ENCODE peak calls at places on chromosome 20, in eight cellular contexts. One of them, this sample, is unnamed.

GRCh38 chr20:24630486-24631172 is 161.2 kb downstream of the SYNDIG1 start:
- DNase-seq in skeletal muscle cell: no peak
- DNase-seq in H7: no peak
- DNase-seq in head of caudate nucleus: no peak
- DNase-seq in CD8-positive, alpha-beta T cell: no peak
- DNase-seq in cardiac muscle cell: no peak
- DNase-seq in right cardiac atrium: no peak
- DNase-seq in fibroblast of mammary gland: no peak
- DNase-seq in this sample: no peak

GRCh38 chr20:63497138-63497945 is 1.5 kb downstream of the EEF1A2 start:
- DNase-seq in skeletal muscle cell: no peak
- DNase-seq in H7: peak; percentile 64
- DNase-seq in head of caudate nucleus: no peak
- DNase-seq in CD8-positive, alpha-beta T cell: peak; percentile 19
- DNase-seq in cardiac muscle cell: no peak
- DNase-seq in right cardiac atrium: no peak
- DNase-seq in fibroblast of mammary gland: no peak
- DNase-seq in this sample: no peak

GRCh38 chr20:59265298-59265697 is 35.1 kb upstream of the EDN3 start:
- DNase-seq in skeletal muscle cell: no peak
- DNase-seq in H7: no peak
- DNase-seq in head of caudate nucleus: no peak
- DNase-seq in CD8-positive, alpha-beta T cell: no peak
- DNase-seq in cardiac muscle cell: no peak
- DNase-seq in right cardiac atrium: no peak
- DNase-seq in fibroblast of mammary gland: no peak
- DNase-seq in this sample: no peak

GRCh38 chr20:24840121-24840713 is 108.9 kb upstream of the CST7 start:
- DNase-seq in skeletal muscle cell: no peak
- DNase-seq in H7: no peak
- DNase-seq in head of caudate nucleus: no peak
- DNase-seq in CD8-positive, alpha-beta T cell: no peak
- DNase-seq in cardiac muscle cell: no peak
- DNase-seq in right cardiac atrium: no peak
- DNase-seq in fibroblast of mammary gland: no peak
- DNase-seq in this sample: no peak

GRCh38 chr20:51600016-51600420 is 57.5 kb upstream of the NFATC2 start:
- DNase-seq in skeletal muscle cell: no peak
- DNase-seq in H7: no peak
- DNase-seq in head of caudate nucleus: no peak
- DNase-seq in CD8-positive, alpha-beta T cell: no peak
- DNase-seq in cardiac muscle cell: peak; percentile 43
- DNase-seq in right cardiac atrium: no peak
- DNase-seq in fibroblast of mammary gland: no peak
- DNase-seq in this sample: no peak

GRCh38 chr20:62982124-62983075 is 24.4 kb downstream of the BHLHE23 start:
- DNase-seq in skeletal muscle cell: no peak
- DNase-seq in H7: no peak
- DNase-seq in head of caudate nucleus: no peak
- DNase-seq in CD8-positive, alpha-beta T cell: no peak
- DNase-seq in cardiac muscle cell: no peak
- DNase-seq in right cardiac atrium: no peak
- DNase-seq in fibroblast of mammary gland: no peak
- DNase-seq in this sample: no peak

GRCh38 chr20:51941503-51941902 is 139.2 kb upstream of the SALL4 start:
- DNase-seq in skeletal muscle cell: no peak
- DNase-seq in H7: no peak
- DNase-seq in head of caudate nucleus: no peak
- DNase-seq in CD8-positive, alpha-beta T cell: no peak
- DNase-seq in cardiac muscle cell: no peak
- DNase-seq in right cardiac atrium: no peak
- DNase-seq in fibroblast of mammary gland: no peak
- DNase-seq in this sample: no peak

GRCh38 chr20:5835234-5835845 is 85.1 kb downstream of the SHLD1 start:
- DNase-seq in skeletal muscle cell: no peak
- DNase-seq in H7: no peak
- DNase-seq in head of caudate nucleus: no peak
- DNase-seq in CD8-positive, alpha-beta T cell: no peak
- DNase-seq in cardiac muscle cell: peak; percentile 60
- DNase-seq in right cardiac atrium: peak; percentile 46
- DNase-seq in fibroblast of mammary gland: peak; percentile 77
- DNase-seq in this sample: peak; percentile 26

GRCh38 chr20:23200914-23201313 is 114.8 kb upstream of the CD93 start:
- DNase-seq in skeletal muscle cell: no peak
- DNase-seq in H7: peak; percentile 74
- DNase-seq in head of caudate nucleus: no peak
- DNase-seq in CD8-positive, alpha-beta T cell: no peak
- DNase-seq in cardiac muscle cell: peak; percentile 27
- DNase-seq in right cardiac atrium: no peak
- DNase-seq in fibroblast of mammary gland: peak; percentile 19
- DNase-seq in this sample: no peak

GRCh38 chr20:2751868-2752630 is 48.4 kb downstream of the CPXM1 start:
- DNase-seq in skeletal muscle cell: no peak
- DNase-seq in H7: peak; percentile 82
- DNase-seq in head of caudate nucleus: no peak
- DNase-seq in CD8-positive, alpha-beta T cell: peak; percentile 57
- DNase-seq in cardiac muscle cell: peak; percentile 23
- DNase-seq in right cardiac atrium: peak; percentile 32
- DNase-seq in fibroblast of mammary gland: no peak
- DNase-seq in this sample: no peak

GRCh38 chr20:43680976-43681375 is 14.1 kb downstream of the MYBL2 start:
- DNase-seq in skeletal muscle cell: no peak
- DNase-seq in H7: peak; percentile 2
- DNase-seq in head of caudate nucleus: no peak
- DNase-seq in CD8-positive, alpha-beta T cell: no peak
- DNase-seq in cardiac muscle cell: no peak
- DNase-seq in right cardiac atrium: no peak
- DNase-seq in fibroblast of mammary gland: peak; percentile 66
- DNase-seq in this sample: no peak

GRCh38 chr20:33783256-33783655 is 27.9 kb upstream of the CHMP4B start:
- DNase-seq in skeletal muscle cell: no peak
- DNase-seq in H7: no peak
- DNase-seq in head of caudate nucleus: no peak
- DNase-seq in CD8-positive, alpha-beta T cell: no peak
- DNase-seq in cardiac muscle cell: no peak
- DNase-seq in right cardiac atrium: no peak
- DNase-seq in fibroblast of mammary gland: no peak
- DNase-seq in this sample: no peak

GRCh38 chr20:51387125-51387865 is 155.2 kb downstream of the NFATC2 start:
- DNase-seq in skeletal muscle cell: no peak
- DNase-seq in H7: peak; percentile 71
- DNase-seq in head of caudate nucleus: no peak
- DNase-seq in CD8-positive, alpha-beta T cell: no peak
- DNase-seq in cardiac muscle cell: no peak
- DNase-seq in right cardiac atrium: no peak
- DNase-seq in fibroblast of mammary gland: no peak
- DNase-seq in this sample: no peak

GRCh38 chr20:62602550-62602949 is 39.8 kb upstream of the SLCO4A1 start:
- DNase-seq in skeletal muscle cell: no peak
- DNase-seq in H7: no peak
- DNase-seq in head of caudate nucleus: no peak
- DNase-seq in CD8-positive, alpha-beta T cell: peak; percentile 51
- DNase-seq in cardiac muscle cell: no peak
- DNase-seq in right cardiac atrium: no peak
- DNase-seq in fibroblast of mammary gland: no peak
- DNase-seq in this sample: no peak

GRCh38 chr20:46757754-46758678 is 48.6 kb downstream of the SLC2A10 start:
- DNase-seq in skeletal muscle cell: no peak
- DNase-seq in H7: peak; percentile 88
- DNase-seq in head of caudate nucleus: peak; percentile 56
- DNase-seq in CD8-positive, alpha-beta T cell: peak; percentile 56
- DNase-seq in cardiac muscle cell: peak; percentile 70
- DNase-seq in right cardiac atrium: peak; percentile 42
- DNase-seq in fibroblast of mammary gland: peak; percentile 58
- DNase-seq in this sample: peak; percentile 58

GRCh38 chr20:63933646-63934045 is 22.6 kb downstream of the UCKL1 start:
- DNase-seq in skeletal muscle cell: no peak
- DNase-seq in H7: no peak
- DNase-seq in head of caudate nucleus: no peak
- DNase-seq in CD8-positive, alpha-beta T cell: no peak
- DNase-seq in cardiac muscle cell: no peak
- DNase-seq in right cardiac atrium: no peak
- DNase-seq in fibroblast of mammary gland: no peak
- DNase-seq in this sample: no peak

GRCh38 chr20:64119681-64120341 is 12.4 kb upstream of the NPBWR2 start:
- DNase-seq in skeletal muscle cell: no peak
- DNase-seq in H7: peak; percentile 71
- DNase-seq in head of caudate nucleus: no peak
- DNase-seq in CD8-positive, alpha-beta T cell: no peak
- DNase-seq in cardiac muscle cell: no peak
- DNase-seq in right cardiac atrium: no peak
- DNase-seq in fibroblast of mammary gland: peak; percentile 3
- DNase-seq in this sample: no peak

GRCh38 chr20:45082468-45082867 is 18.5 kb downstream of the KCNS1 start:
- DNase-seq in skeletal muscle cell: no peak
- DNase-seq in H7: no peak
- DNase-seq in head of caudate nucleus: no peak
- DNase-seq in CD8-positive, alpha-beta T cell: no peak
- DNase-seq in cardiac muscle cell: no peak
- DNase-seq in right cardiac atrium: no peak
- DNase-seq in fibroblast of mammary gland: no peak
- DNase-seq in this sample: no peak

GRCh38 chr20:62754991-62755356 is 41.3 kb upstream of the MRGBP start:
- DNase-seq in skeletal muscle cell: no peak
- DNase-seq in H7: no peak
- DNase-seq in head of caudate nucleus: no peak
- DNase-seq in CD8-positive, alpha-beta T cell: no peak
- DNase-seq in cardiac muscle cell: no peak
- DNase-seq in right cardiac atrium: no peak
- DNase-seq in fibroblast of mammary gland: no peak
- DNase-seq in this sample: no peak

GRCh38 chr20:58906894-58907293 is 54.4 kb downstream of the GNAS start:
- DNase-seq in skeletal muscle cell: no peak
- DNase-seq in H7: no peak
- DNase-seq in head of caudate nucleus: no peak
- DNase-seq in CD8-positive, alpha-beta T cell: no peak
- DNase-seq in cardiac muscle cell: peak; percentile 50
- DNase-seq in right cardiac atrium: no peak
- DNase-seq in fibroblast of mammary gland: peak; percentile 81
- DNase-seq in this sample: no peak

GRCh38 chr20:41418739-41419293 is 52.2 kb upstream of the EMILIN3 start:
- DNase-seq in skeletal muscle cell: no peak
- DNase-seq in H7: no peak
- DNase-seq in head of caudate nucleus: no peak
- DNase-seq in CD8-positive, alpha-beta T cell: no peak
- DNase-seq in cardiac muscle cell: no peak
- DNase-seq in right cardiac atrium: no peak
- DNase-seq in fibroblast of mammary gland: no peak
- DNase-seq in this sample: no peak

GRCh38 chr20:31675828-31676533 is 38.3 kb downstream of the COX4I2 start:
- DNase-seq in skeletal muscle cell: no peak
- DNase-seq in H7: no peak
- DNase-seq in head of caudate nucleus: peak; percentile 69
- DNase-seq in CD8-positive, alpha-beta T cell: peak; percentile 41
- DNase-seq in cardiac muscle cell: peak; percentile 83
- DNase-seq in right cardiac atrium: no peak
- DNase-seq in fibroblast of mammary gland: peak; percentile 80
- DNase-seq in this sample: no peak

GRCh38 chr20:3551681-3552434 is 81.0 kb downstream of the ATRN start:
- DNase-seq in skeletal muscle cell: no peak
- DNase-seq in H7: no peak
- DNase-seq in head of caudate nucleus: no peak
- DNase-seq in CD8-positive, alpha-beta T cell: no peak
- DNase-seq in cardiac muscle cell: no peak
- DNase-seq in right cardiac atrium: no peak
- DNase-seq in fibroblast of mammary gland: peak; percentile 30
- DNase-seq in this sample: no peak

GRCh38 chr20:25697132-25697446 is 436 bp upstream of the ZNF337 start:
- DNase-seq in skeletal muscle cell: no peak
- DNase-seq in H7: no peak
- DNase-seq in head of caudate nucleus: no peak
- DNase-seq in CD8-positive, alpha-beta T cell: no peak
- DNase-seq in cardiac muscle cell: no peak
- DNase-seq in right cardiac atrium: no peak
- DNase-seq in fibroblast of mammary gland: no peak
- DNase-seq in this sample: no peak

GRCh38 chr20:55616367-55616766 is 389.0 kb downstream of the CBLN4 start:
- DNase-seq in skeletal muscle cell: no peak
- DNase-seq in H7: no peak
- DNase-seq in head of caudate nucleus: no peak
- DNase-seq in CD8-positive, alpha-beta T cell: no peak
- DNase-seq in cardiac muscle cell: no peak
- DNase-seq in right cardiac atrium: no peak
- DNase-seq in fibroblast of mammary gland: no peak
- DNase-seq in this sample: no peak

GRCh38 chr20:39825950-39826349 is 863.1 kb downstream of the MAFB start:
- DNase-seq in skeletal muscle cell: no peak
- DNase-seq in H7: no peak
- DNase-seq in head of caudate nucleus: no peak
- DNase-seq in CD8-positive, alpha-beta T cell: no peak
- DNase-seq in cardiac muscle cell: peak; percentile 24
- DNase-seq in right cardiac atrium: no peak
- DNase-seq in fibroblast of mammary gland: peak; percentile 50
- DNase-seq in this sample: no peak

GRCh38 chr20:35106827-35107380 is 14.3 kb upstream of the TRPC4AP start:
- DNase-seq in skeletal muscle cell: no peak
- DNase-seq in H7: no peak
- DNase-seq in head of caudate nucleus: no peak
- DNase-seq in CD8-positive, alpha-beta T cell: no peak
- DNase-seq in cardiac muscle cell: no peak
- DNase-seq in right cardiac atrium: no peak
- DNase-seq in fibroblast of mammary gland: no peak
- DNase-seq in this sample: no peak

GRCh38 chr20:9300080-9300479 is 214.3 kb upstream of the LAMP5 start:
- DNase-seq in skeletal muscle cell: no peak
- DNase-seq in H7: no peak
- DNase-seq in head of caudate nucleus: no peak
- DNase-seq in CD8-positive, alpha-beta T cell: no peak
- DNase-seq in cardiac muscle cell: no peak
- DNase-seq in right cardiac atrium: no peak
- DNase-seq in fibroblast of mammary gland: no peak
- DNase-seq in this sample: no peak

GRCh38 chr20:18731940-18732339 is 81.6 kb upstream of the SCP2D1 start:
- DNase-seq in skeletal muscle cell: no peak
- DNase-seq in H7: no peak
- DNase-seq in head of caudate nucleus: no peak
- DNase-seq in CD8-positive, alpha-beta T cell: no peak
- DNase-seq in cardiac muscle cell: no peak
- DNase-seq in right cardiac atrium: no peak
- DNase-seq in fibroblast of mammary gland: no peak
- DNase-seq in this sample: no peak

GRCh38 chr20:35979528-35979927 is 11.1 kb downstream of the CNBD2 start:
- DNase-seq in skeletal muscle cell: no peak
- DNase-seq in H7: no peak
- DNase-seq in head of caudate nucleus: no peak
- DNase-seq in CD8-positive, alpha-beta T cell: no peak
- DNase-seq in cardiac muscle cell: no peak
- DNase-seq in right cardiac atrium: no peak
- DNase-seq in fibroblast of mammary gland: peak; percentile 33
- DNase-seq in this sample: no peak

GRCh38 chr20:4811661-4812181 is 90.0 kb downstream of the PRND start:
- DNase-seq in skeletal muscle cell: no peak
- DNase-seq in H7: no peak
- DNase-seq in head of caudate nucleus: no peak
- DNase-seq in CD8-positive, alpha-beta T cell: peak; percentile 82
- DNase-seq in cardiac muscle cell: no peak
- DNase-seq in right cardiac atrium: peak; percentile 67
- DNase-seq in fibroblast of mammary gland: no peak
- DNase-seq in this sample: peak; percentile 74

GRCh38 chr20:62155428-62156253 is 12.1 kb downstream of the SS18L1 start:
- DNase-seq in skeletal muscle cell: no peak
- DNase-seq in H7: peak; percentile 80
- DNase-seq in head of caudate nucleus: no peak
- DNase-seq in CD8-positive, alpha-beta T cell: no peak
- DNase-seq in cardiac muscle cell: no peak
- DNase-seq in right cardiac atrium: no peak
- DNase-seq in fibroblast of mammary gland: no peak
- DNase-seq in this sample: no peak

GRCh38 chr20:46213946-46214830 is 94.1 kb downstream of the CDH22 start:
- DNase-seq in skeletal muscle cell: peak; percentile 15
- DNase-seq in H7: peak; percentile 21
- DNase-seq in head of caudate nucleus: no peak
- DNase-seq in CD8-positive, alpha-beta T cell: no peak
- DNase-seq in cardiac muscle cell: no peak
- DNase-seq in right cardiac atrium: peak; percentile 65
- DNase-seq in fibroblast of mammary gland: peak; percentile 55
- DNase-seq in this sample: no peak

GRCh38 chr20:2859330-2860121 is 13.8 kb upstream of the PTPRA start:
- DNase-seq in skeletal muscle cell: no peak
- DNase-seq in H7: no peak
- DNase-seq in head of caudate nucleus: no peak
- DNase-seq in CD8-positive, alpha-beta T cell: no peak
- DNase-seq in cardiac muscle cell: peak; percentile 67
- DNase-seq in right cardiac atrium: no peak
- DNase-seq in fibroblast of mammary gland: peak; percentile 60
- DNase-seq in this sample: peak; percentile 70